ENCODE peak calls at places on chromosomes 6 and 20, in six cellular contexts. One of them, this sample, is unnamed.
A peak's percentile ranks its signal among the peaks of the same experiment; 100 is the strongest.

GRCh38 chr20:23926941-23927872 is 47.7 kb upstream of the CST5 start:
- DNase-seq in NCI-H146: no peak
- DNase-seq in IMR-90: no peak
- DNase-seq in mucosa of descending colon: no peak
- DNase-seq in HS-27A: no peak
- DNase-seq in anterior cingulate cortex: no peak
- DNase-seq in this sample: no peak

GRCh38 chr6:168674595-168674994 is 233.6 kb downstream of the SMOC2 start:
- DNase-seq in anterior cingulate cortex: no peak
- DNase-seq in IMR-90: no peak
- DNase-seq in HS-27A: no peak
- DNase-seq in NCI-H146: no peak
- DNase-seq in mucosa of descending colon: no peak
- DNase-seq in this sample: no peak

GRCh38 chr20:49312661-49313060 is 34.8 kb upstream of the ZNFX1 start:
- DNase-seq in mucosa of descending colon: no peak
- DNase-seq in HS-27A: no peak
- DNase-seq in IMR-90: no peak
- DNase-seq in NCI-H146: no peak
- DNase-seq in anterior cingulate cortex: no peak
- DNase-seq in this sample: no peak

GRCh38 chr6:2103644-2104523 is 141.5 kb downstream of the GMDS start:
- DNase-seq in anterior cingulate cortex: no peak
- DNase-seq in mucosa of descending colon: no peak
- DNase-seq in IMR-90: peak; percentile 69
- DNase-seq in NCI-H146: peak; percentile 25
- DNase-seq in HS-27A: no peak
- DNase-seq in this sample: peak; percentile 11

GRCh38 chr6:21348462-21349195 is 244.9 kb upstream of the SOX4 start:
- DNase-seq in HS-27A: peak; percentile 34
- DNase-seq in IMR-90: peak; percentile 61
- DNase-seq in mucosa of descending colon: no peak
- DNase-seq in anterior cingulate cortex: no peak
- DNase-seq in NCI-H146: peak; percentile 22
- DNase-seq in this sample: no peak

GRCh38 chr6:13303668-13304017 is 24.7 kb downstream of the TBC1D7 start:
- DNase-seq in IMR-90: peak; percentile 81
- DNase-seq in anterior cingulate cortex: peak; percentile 25
- DNase-seq in mucosa of descending colon: peak; percentile 79
- DNase-seq in HS-27A: no peak
- DNase-seq in NCI-H146: no peak
- DNase-seq in this sample: peak; percentile 76

GRCh38 chr20:51508780-51509179 is 33.7 kb downstream of the NFATC2 start:
- DNase-seq in anterior cingulate cortex: no peak
- DNase-seq in NCI-H146: no peak
- DNase-seq in IMR-90: no peak
- DNase-seq in mucosa of descending colon: no peak
- DNase-seq in HS-27A: no peak
- DNase-seq in this sample: no peak

GRCh38 chr6:75922226-75922625 is 150.2 kb downstream of the IMPG1 start:
- DNase-seq in mucosa of descending colon: no peak
- DNase-seq in HS-27A: peak; percentile 9
- DNase-seq in IMR-90: peak; percentile 39
- DNase-seq in anterior cingulate cortex: no peak
- DNase-seq in NCI-H146: peak; percentile 26
- DNase-seq in this sample: no peak

GRCh38 chr6:132490024-132490423 is 22.9 kb downstream of the STX7 start:
- DNase-seq in NCI-H146: no peak
- DNase-seq in IMR-90: no peak
- DNase-seq in HS-27A: no peak
- DNase-seq in anterior cingulate cortex: no peak
- DNase-seq in mucosa of descending colon: no peak
- DNase-seq in this sample: no peak

GRCh38 chr6:113774122-113774835 is 82.9 kb upstream of the MARCKS start:
- DNase-seq in anterior cingulate cortex: no peak
- DNase-seq in IMR-90: peak; percentile 73
- DNase-seq in HS-27A: no peak
- DNase-seq in NCI-H146: no peak
- DNase-seq in mucosa of descending colon: no peak
- DNase-seq in this sample: no peak

GRCh38 chr6:111691345-111692225 is 85.9 kb upstream of the TRAF3IP2 start:
- DNase-seq in IMR-90: no peak
- DNase-seq in NCI-H146: no peak
- DNase-seq in mucosa of descending colon: peak; percentile 58
- DNase-seq in HS-27A: no peak
- DNase-seq in anterior cingulate cortex: no peak
- DNase-seq in this sample: no peak

GRCh38 chr6:151436814-151437213 is 15.1 kb downstream of the RMND1 start:
- DNase-seq in HS-27A: no peak
- DNase-seq in anterior cingulate cortex: no peak
- DNase-seq in IMR-90: peak; percentile 48
- DNase-seq in NCI-H146: no peak
- DNase-seq in mucosa of descending colon: no peak
- DNase-seq in this sample: no peak

GRCh38 chr20:29497261-29497671 is 1760.2 kb upstream of the DEFB115 start:
- DNase-seq in HS-27A: peak; percentile 0
- DNase-seq in anterior cingulate cortex: no peak
- DNase-seq in mucosa of descending colon: peak; percentile 20
- DNase-seq in NCI-H146: peak; percentile 97
- DNase-seq in IMR-90: no peak
- DNase-seq in this sample: no peak

GRCh38 chr6:135025775-135026174 is 28.8 kb downstream of the HBS1L start:
- DNase-seq in NCI-H146: no peak
- DNase-seq in mucosa of descending colon: no peak
- DNase-seq in anterior cingulate cortex: no peak
- DNase-seq in HS-27A: no peak
- DNase-seq in IMR-90: no peak
- DNase-seq in this sample: no peak

GRCh38 chr6:161374971-161375873 is 101.4 kb upstream of the AGPAT4 start:
- DNase-seq in NCI-H146: peak; percentile 70
- DNase-seq in mucosa of descending colon: peak; percentile 74
- DNase-seq in anterior cingulate cortex: peak; percentile 56
- DNase-seq in HS-27A: no peak
- DNase-seq in IMR-90: no peak
- DNase-seq in this sample: no peak

GRCh38 chr20:363319-364078 is 16.6 kb downstream of the NRSN2 start:
- DNase-seq in HS-27A: no peak
- DNase-seq in IMR-90: peak; percentile 36
- DNase-seq in NCI-H146: no peak
- DNase-seq in mucosa of descending colon: no peak
- DNase-seq in anterior cingulate cortex: no peak
- DNase-seq in this sample: no peak

GRCh38 chr6:166650047-166650446 is 23.0 kb upstream of the RPS6KA2 start:
- DNase-seq in NCI-H146: no peak
- DNase-seq in IMR-90: no peak
- DNase-seq in anterior cingulate cortex: no peak
- DNase-seq in HS-27A: no peak
- DNase-seq in mucosa of descending colon: no peak
- DNase-seq in this sample: no peak

GRCh38 chr6:158707120-158707519 is 57.3 kb downstream of the SYTL3 start:
- DNase-seq in anterior cingulate cortex: no peak
- DNase-seq in mucosa of descending colon: no peak
- DNase-seq in IMR-90: peak; percentile 56
- DNase-seq in NCI-H146: peak; percentile 49
- DNase-seq in HS-27A: peak; percentile 43
- DNase-seq in this sample: no peak

GRCh38 chr6:33505544-33506330 is 51.4 kb downstream of the ZBTB9 start:
- DNase-seq in NCI-H146: peak; percentile 17
- DNase-seq in mucosa of descending colon: no peak
- DNase-seq in IMR-90: no peak
- DNase-seq in HS-27A: no peak
- DNase-seq in anterior cingulate cortex: no peak
- DNase-seq in this sample: no peak

GRCh38 chr6:150937126-150937906 is 71.8 kb downstream of the MTHFD1L start:
- DNase-seq in mucosa of descending colon: no peak
- DNase-seq in IMR-90: no peak
- DNase-seq in anterior cingulate cortex: no peak
- DNase-seq in NCI-H146: no peak
- DNase-seq in HS-27A: no peak
- DNase-seq in this sample: no peak

GRCh38 chr20:44188752-44189151 is 1.8 kb upstream of the JPH2 start:
- DNase-seq in IMR-90: no peak
- DNase-seq in HS-27A: no peak
- DNase-seq in mucosa of descending colon: no peak
- DNase-seq in NCI-H146: no peak
- DNase-seq in anterior cingulate cortex: no peak
- DNase-seq in this sample: no peak

GRCh38 chr20:35665949-35666288 is 1.2 kb upstream of the CPNE1 start:
- DNase-seq in HS-27A: no peak
- DNase-seq in anterior cingulate cortex: no peak
- DNase-seq in mucosa of descending colon: no peak
- DNase-seq in NCI-H146: no peak
- DNase-seq in IMR-90: no peak
- DNase-seq in this sample: no peak

GRCh38 chr6:38739532-38739931 is 24.4 kb downstream of the DNAH8 start:
- DNase-seq in anterior cingulate cortex: no peak
- DNase-seq in HS-27A: no peak
- DNase-seq in IMR-90: no peak
- DNase-seq in NCI-H146: no peak
- DNase-seq in mucosa of descending colon: no peak
- DNase-seq in this sample: no peak

GRCh38 chr6:168326294-168327261 is 7.0 kb upstream of the DACT2 start:
- DNase-seq in anterior cingulate cortex: no peak
- DNase-seq in NCI-H146: no peak
- DNase-seq in mucosa of descending colon: no peak
- DNase-seq in IMR-90: no peak
- DNase-seq in HS-27A: no peak
- DNase-seq in this sample: no peak

GRCh38 chr6:14682821-14683220 is 563.0 kb upstream of the JARID2 start:
- DNase-seq in anterior cingulate cortex: no peak
- DNase-seq in mucosa of descending colon: no peak
- DNase-seq in NCI-H146: no peak
- DNase-seq in HS-27A: peak; percentile 33
- DNase-seq in IMR-90: peak; percentile 83
- DNase-seq in this sample: no peak

GRCh38 chr6:113009682-113010081 is 662.6 kb downstream of the RFPL4B start:
- DNase-seq in anterior cingulate cortex: no peak
- DNase-seq in mucosa of descending colon: no peak
- DNase-seq in NCI-H146: no peak
- DNase-seq in HS-27A: no peak
- DNase-seq in IMR-90: peak; percentile 35
- DNase-seq in this sample: no peak

GRCh38 chr6:101779051-101779844 is 385.7 kb downstream of the GRIK2 start:
- DNase-seq in HS-27A: no peak
- DNase-seq in mucosa of descending colon: no peak
- DNase-seq in IMR-90: peak; percentile 52
- DNase-seq in NCI-H146: peak; percentile 44
- DNase-seq in anterior cingulate cortex: no peak
- DNase-seq in this sample: no peak

GRCh38 chr6:8113260-8113659 is 10.9 kb upstream of the EEF1E1 start:
- DNase-seq in mucosa of descending colon: no peak
- DNase-seq in anterior cingulate cortex: no peak
- DNase-seq in IMR-90: peak; percentile 52
- DNase-seq in NCI-H146: no peak
- DNase-seq in HS-27A: no peak
- DNase-seq in this sample: no peak